ENCODE peak calls at places on chromosome 13, in five cellular contexts. E is ELF-1, M is AG04450, T is anterior cingulate cortex, X is HFFc6. H is an unnamed sample.

GRCh38 chr13:41199061-41199460 is 4.7 kb upstream of the KBTBD7 start:
- DNase-seq in E (no peak), M (no peak), T (no peak), X (no peak), H (no peak)

GRCh38 chr13:80551650-80552497 is 210.9 kb upstream of the SPRY2 start:
- DNase-seq in E (no peak), M (no peak), T (no peak), X (no peak), H (no peak)

GRCh38 chr13:77516342-77516789 is 19.1 kb upstream of the SCEL start:
- DNase-seq in E (no peak), M (no peak), T (no peak), X (peak), H (no peak)

GRCh38 chr13:38008636-38009035 is 139.1 kb upstream of the TRPC4 start:
- DNase-seq in E (no peak), M (no peak), T (no peak), X (no peak), H (no peak)

GRCh38 chr13:97261254-97262015 is 39.3 kb downstream of the MBNL2 start:
- DNase-seq in E (no peak), M (no peak), T (no peak), X (no peak), H (no peak)

GRCh38 chr13:36919206-36919832 is 719 bp downstream of the SMAD9 start:
- DNase-seq in E (peak), M (no peak), T (no peak), X (peak), H (peak)

GRCh38 chr13:32165791-32166190 is 134.2 kb downstream of the FRY start:
- DNase-seq in E (no peak), M (no peak), T (no peak), X (no peak), H (no peak)

GRCh38 chr13:45198041-45198440 is 2.8 kb downstream of the KCTD4 start:
- DNase-seq in E (no peak), M (no peak), T (no peak), X (no peak), H (no peak)

GRCh38 chr13:97328222-97328790 is 105.7 kb upstream of the RAP2A start:
- DNase-seq in E (peak), M (peak), T (no peak), X (peak), H (peak)

GRCh38 chr13:24220086-24220703 is 59.7 kb downstream of the SPATA13 start:
- DNase-seq in E (peak), M (peak), T (no peak), X (peak), H (peak)

GRCh38 chr13:26971990-26972888 is 199.4 kb downstream of the USP12 start:
- DNase-seq in E (peak), M (no peak), T (no peak), X (no peak), H (peak)

GRCh38 chr13:56424246-56424645 is 716.5 kb upstream of the PRR20A start:
- DNase-seq in E (no peak), M (no peak), T (no peak), X (no peak), H (no peak)

GRCh38 chr13:49620170-49620621 is 8.1 kb upstream of the ARL11 start:
- DNase-seq in E (no peak), M (no peak), T (peak), X (no peak), H (no peak)

GRCh38 chr13:48194392-48194754 is 38.6 kb upstream of the ITM2B start:
- DNase-seq in E (no peak), M (no peak), T (no peak), X (no peak), H (no peak)

GRCh38 chr13:29908917-29909755 is 58.7 kb upstream of the UBL3 start:
- DNase-seq in E (no peak), M (no peak), T (no peak), X (no peak), H (no peak)

GRCh38 chr13:70107125-70107497 is 515 bp upstream of the ATXN8OS start:
- DNase-seq in E (no peak), M (no peak), T (no peak), X (no peak), H (no peak)

GRCh38 chr13:23656637-23657036 is 86.4 kb downstream of the TNFRSF19 start:
- DNase-seq in E (no peak), M (peak), T (no peak), X (no peak), H (no peak)

GRCh38 chr13:41960700-41961697 is at the start of gene VWA8:
- DNase-seq in E (peak), M (no peak), T (peak), X (peak), H (peak)

GRCh38 chr13:106468207-106468606 is 67.3 kb downstream of the EFNB2 start:
- DNase-seq in E (no peak), M (no peak), T (peak), X (no peak), H (no peak)

GRCh38 chr13:33111414-33112110 is 95.3 kb downstream of the KL start:
- DNase-seq in E (no peak), M (no peak), T (no peak), X (no peak), H (no peak)

GRCh38 chr13:37905736-37906135 is 36.2 kb upstream of the TRPC4 start:
- DNase-seq in E (no peak), M (no peak), T (no peak), X (no peak), H (no peak)

GRCh38 chr13:110113284-110113764 is 193.6 kb downstream of the COL4A1 start:
- DNase-seq in E (no peak), M (no peak), T (no peak), X (peak), H (no peak)

GRCh38 chr13:101292711-101293110 is 123.6 kb downstream of the NALCN start:
- DNase-seq in E (no peak), M (no peak), T (no peak), X (no peak), H (no peak)

GRCh38 chr13:37442996-37443395 is 155.6 kb downstream of the POSTN start:
- DNase-seq in E (no peak), M (no peak), T (no peak), X (no peak), H (no peak)

GRCh38 chr13:99866781-99867180 is 104.8 kb downstream of the ZIC5 start:
- DNase-seq in E (no peak), M (no peak), T (no peak), X (no peak), H (no peak)

GRCh38 chr13:41458187-41458938 is 1.0 kb downstream of the RGCC start:
- DNase-seq in E (peak), M (no peak), T (no peak), X (no peak), H (peak)